ENCODE peak calls at places on chromosome 11, in seven cellular contexts. M is transverse colon, I is stomach, Y is GM12878, F is sigmoid colon, G is suprapubic skin, R is endothelial cell of umbilical vein. E is an unnamed sample. For H3K4me1, the result is how much of the 10 kb centered on the place peaks cover.

GRCh38 chr11:75476716-75477613 is 44.0 kb upstream of the KLHL35 start:
- DNase-seq in M (no peak), R (no peak), I (peak), F (no peak), Y (no peak), G (no peak), E (no peak)

GRCh38 chr11:36478700-36479329 is 31.3 kb downstream of the TRAF6 start:
- DNase-seq in G (no peak), R (peak), I (no peak), F (no peak), M (peak), Y (no peak), E (no peak)

GRCh38 chr11:69836401-69836800 is 17.2 kb upstream of the FGF3 start:
- DNase-seq in I (no peak), F (peak), R (no peak), Y (no peak), G (peak), M (no peak), E (no peak)

GRCh38 chr11:11717064-11717725 is 95.4 kb upstream of the GALNT18 start:
- DNase-seq in F (no peak), M (no peak), R (no peak), G (no peak), I (no peak), Y (no peak), E (no peak)

GRCh38 chr11:40338062-40338461 is 1121.4 kb downstream of the LRRC4C start:
- DNase-seq in I (no peak), Y (no peak), R (peak), F (no peak), M (no peak), G (no peak), E (no peak)

GRCh38 chr11:68942090-68942620 is 38.5 kb downstream of the IGHMBP2 start:
- DNase-seq in Y (no peak), I (no peak), F (no peak), G (no peak), M (no peak), R (no peak), E (no peak)

GRCh38 chr11:35787626-35788025 is 125.1 kb downstream of the TRIM44 start:
- DNase-seq in G (no peak), F (no peak), M (no peak), Y (no peak), I (no peak), R (no peak), E (no peak)

GRCh38 chr11:82988936-82989627 is 82.6 kb downstream of the RAB30 start:
- DNase-seq in I (no peak), R (no peak), F (no peak), Y (no peak), G (no peak), M (no peak), E (no peak)

GRCh38 chr11:89327885-89328284 is 150.2 kb downstream of the TYR start:
- DNase-seq in R (no peak), G (no peak), F (no peak), M (no peak), Y (no peak), I (no peak), E (no peak)

GRCh38 chr11:127063191-127063590 is 62.6 kb upstream of the KIRREL3 start:
- DNase-seq in F (no peak), R (no peak), I (no peak), G (no peak), Y (no peak), M (no peak), E (no peak)

GRCh38 chr11:2092956-2093412 is 46.2 kb downstream of the IGF2 start:
- DNase-seq in Y (no peak), R (no peak), I (peak), F (peak), G (peak), M (peak), E (no peak)

GRCh38 chr11:64592234-64592615 is 1.2 kb downstream of the SLC22A12 start:
- DNase-seq in M (no peak), Y (no peak), R (no peak), G (no peak), F (no peak), I (no peak), E (no peak)

GRCh38 chr11:46369458-46370152 is 11.9 kb upstream of the MDK start:
- DNase-seq in I (peak), F (no peak), Y (no peak), M (peak), G (no peak), R (peak), E (no peak)

GRCh38 chr11:63613517-63614135 is 607 bp downstream of the PLAAT3 start:
- DNase-seq in F (peak), I (peak), M (peak), R (peak), Y (no peak), G (peak), E (no peak)

GRCh38 chr11:68037481-68038225 is 1.2 kb upstream of the TCIRG1 start:
- DNase-seq in M (no peak), I (peak), Y (no peak), F (peak), R (no peak), G (no peak), E (no peak)

GRCh38 chr11:79616392-79616831 is 175.6 kb upstream of the TENM4 start:
- DNase-seq in Y (no peak), G (no peak), M (no peak), I (no peak), R (no peak), F (no peak), E (no peak)

GRCh38 chr11:126231725-126232459 is 20.3 kb downstream of the FAM118B start:
- DNase-seq in F (no peak), I (no peak), M (no peak), R (peak), G (no peak), Y (no peak), E (no peak)

GRCh38 chr11:8086001-8086479 is 5.0 kb downstream of the TUB start:
- DNase-seq in F (no peak), I (no peak), R (no peak), M (no peak), Y (no peak), G (no peak), E (no peak)

GRCh38 chr11:95363710-95364109 is 132.7 kb upstream of the SESN3 start:
- DNase-seq in R (no peak), F (no peak), I (no peak), Y (no peak), G (no peak), M (no peak), E (no peak)

GRCh38 chr11:27497284-27497866 is 9.2 kb downstream of the LIN7C start:
- DNase-seq in Y (no peak), F (no peak), I (no peak), R (peak), M (no peak), G (no peak), E (no peak)

GRCh38 chr11:122159173-122159701 is 43.2 kb upstream of the BLID start:
- DNase-seq in G (no peak), F (peak), Y (no peak), M (no peak), I (no peak), R (peak), E (no peak)

GRCh38 chr11:70782401-70782913 is 384.1 kb downstream of the CTTN start:
- DNase-seq in F (no peak), Y (no peak), M (no peak), G (no peak), I (no peak), R (no peak), E (no peak)

GRCh38 chr11:105856954-105857353 is 165.1 kb downstream of the MSANTD4 start:
- DNase-seq in I (no peak), R (no peak), G (no peak), M (no peak), F (no peak), Y (no peak), E (no peak)

GRCh38 chr11:125904678-125905077 is 370 bp downstream of the DDX25 start:
- DNase-seq in I (no peak), R (no peak), M (no peak), G (no peak), F (no peak), Y (no peak), E (no peak)

GRCh38 chr11:68263444-68264035 is 8.2 kb downstream of the C11orf24 start:
- DNase-seq in I (no peak), G (no peak), R (no peak), Y (no peak), M (no peak), F (no peak), E (no peak)

GRCh38 chr11:70312401-70313357 is 42.2 kb downstream of the PPFIA1 start:
- DNase-seq in Y (no peak), I (no peak), R (no peak), F (peak), M (no peak), G (no peak), E (no peak)

GRCh38 chr11:45930031-45930794 is 7.8 kb downstream of the LARGE2 start:
- DNase-seq in Y (peak), R (no peak), F (peak), M (peak), I (peak), G (no peak), E (peak)

GRCh38 chr11:28559497-28559896 is 451.3 kb downstream of the METTL15 start:
- DNase-seq in M (no peak), F (no peak), Y (no peak), I (no peak), G (no peak), R (no peak), E (no peak)

GRCh38 chr11:128246364-128247234 is 340.8 kb downstream of the ETS1 start:
- DNase-seq in M (no peak), I (no peak), R (no peak), F (no peak), Y (no peak), G (no peak), E (peak)

GRCh38 chr11:121561240-121561639 is 108.5 kb upstream of the SORL1-AS1 start:
- DNase-seq in I (no peak), R (no peak), G (no peak), M (no peak), Y (no peak), F (no peak), E (no peak)

GRCh38 chr11:76166314-76166713 is 40.0 kb downstream of the WNT11 start:
- DNase-seq in Y (peak), R (no peak), F (no peak), M (no peak), I (no peak), G (no peak), E (no peak)

DNA sequence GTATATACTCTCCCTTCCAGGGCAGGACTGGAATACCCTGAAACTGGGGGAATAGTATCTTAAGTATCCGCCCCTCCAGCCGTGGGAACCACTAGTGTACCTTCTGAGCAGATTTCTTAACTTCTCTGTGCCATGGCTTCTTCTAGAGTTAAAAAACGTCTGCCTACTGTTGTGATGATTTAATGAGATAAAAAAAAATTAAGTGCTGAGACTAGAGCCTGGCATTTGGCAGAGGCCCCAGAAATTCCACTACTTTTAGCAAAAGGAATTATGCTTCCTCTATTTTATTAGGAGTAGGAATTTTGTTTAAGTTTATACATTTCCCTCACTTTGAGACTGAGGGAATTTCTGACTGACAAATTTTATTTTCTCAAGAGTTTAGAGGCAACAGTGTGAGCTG is 371.2 kb upstream of the B3GAT1 start:
- DNase-seq in F (no peak), M (no peak), Y (no peak), R (no peak), G (no peak), I (no peak), E (peak)
- H3K4me1 ChIP-seq in F (under half), M (under half), Y (under half), R (under half), G (under half), I (under half), E (under half)

GRCh38 chr11:114447892-114448291 is 8.6 kb downstream of the REXO2 start:
- DNase-seq in G (no peak), R (no peak), I (no peak), F (no peak), Y (no peak), M (no peak), E (no peak)

GRCh38 chr11:114441921-114442320 is 2.7 kb downstream of the REXO2 start:
- DNase-seq in Y (no peak), R (no peak), G (no peak), M (no peak), I (no peak), F (no peak), E (no peak)

GRCh38 chr11:114448749-114449484 is 9.7 kb downstream of the REXO2 start:
- DNase-seq in G (no peak), F (no peak), M (no peak), Y (no peak), I (no peak), R (no peak), E (no peak)

GRCh38 chr11:114442559-114442958 is 3.3 kb downstream of the REXO2 start:
- DNase-seq in I (no peak), R (no peak), G (no peak), F (no peak), Y (no peak), M (no peak), E (no peak)

GRCh38 chr11:114447444-114447843 is 8.2 kb downstream of the REXO2 start:
- DNase-seq in I (no peak), R (no peak), Y (no peak), M (no peak), G (no peak), F (no peak), E (no peak)
- TF ChIP-seq POLR2A in I (no peak), R (no peak), Y (no peak), M (no peak), G (no peak), F (no peak), E (no peak)

GRCh38 chr11:10515418-10515817 is 25.6 kb downstream of the RNF141 start:
- DNase-seq in F (no peak), M (no peak), Y (no peak), R (no peak), I (no peak), G (no peak), E (no peak)

GRCh38 chr11:10514713-10515112 is 26.3 kb downstream of the RNF141 start:
- DNase-seq in F (no peak), G (no peak), Y (no peak), I (no peak), M (no peak), R (peak), E (no peak)

GRCh38 chr11:10514210-10514609 is 26.8 kb downstream of the RNF141 start:
- DNase-seq in F (no peak), M (no peak), G (no peak), R (peak), Y (no peak), I (no peak), E (no peak)

GRCh38 chr11:10506013-10506370 is 35.0 kb downstream of the RNF141 start:
- DNase-seq in I (no peak), F (no peak), G (no peak), M (no peak), R (no peak), Y (no peak), E (no peak)

DNA sequence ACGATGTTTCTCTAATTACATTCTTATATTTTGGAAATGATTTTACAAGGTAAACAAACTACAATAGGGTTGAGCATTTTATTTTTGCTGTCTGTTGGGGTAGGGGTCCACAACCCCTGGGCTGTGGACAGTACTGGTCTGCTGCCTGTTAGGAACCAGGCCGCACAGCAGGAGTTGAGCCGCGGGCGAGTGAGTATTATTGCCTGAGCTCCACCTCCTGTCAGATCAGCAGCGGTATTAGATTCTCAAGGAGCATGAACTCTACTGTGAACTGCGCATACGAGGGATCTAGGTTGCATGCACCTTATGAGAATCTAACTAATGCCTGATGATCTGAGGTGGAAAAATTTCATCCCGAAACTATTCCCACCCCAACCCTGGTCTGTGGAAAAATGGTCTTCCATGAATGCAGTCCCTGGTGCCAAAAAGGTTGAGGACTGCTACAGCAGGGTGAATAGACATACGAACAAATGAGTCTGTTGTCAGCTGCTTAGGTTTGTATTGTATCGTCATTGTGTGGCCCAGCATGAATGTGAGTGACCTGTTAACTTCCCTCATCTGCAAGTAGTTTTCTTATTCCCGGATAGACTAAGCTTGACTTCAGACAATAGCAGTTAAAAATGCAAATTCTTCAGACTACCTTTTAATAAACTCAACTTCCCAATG is 29.8 kb downstream of the RNF141 start:
- DNase-seq in M (no peak), R (no peak), G (no peak), Y (no peak), F (no peak), I (no peak), E (peak)
- TF ChIP-seq POLR2AphosphoS5 in M (no peak), R (no peak), G (no peak), Y (no peak), F (no peak), I (no peak), E (no peak)

GRCh38 chr11:48047616-48048015 is 67.3 kb downstream of the PTPRJ start:
- DNase-seq in G (no peak), M (no peak), F (no peak), Y (no peak), R (no peak), I (no peak), E (no peak)
- H3K4me1 ChIP-seq in G (under half), M (under half), F (under half), Y (under half), R (under half), I (under half), E (under half)

E was measured in esophagus muscularis mucosa.